ENCODE peak calls at places on chromosomes 16 and 17, in eight cellular contexts. N is neural progenitor cell; K is heart left ventricle; Q is CD8-positive, alpha-beta T cell; X is MM.1S; M is psoas muscle; T is Peyer's patch; Y is IMR-90. A is an unnamed sample.
A peak's percentile ranks its signal among the peaks of the same experiment; 100 is the strongest.

GRCh38 chr17:77506371-77506991 is 365.7 kb downstream of the SEC14L1 start:
- DNase-seq in N (no peak), K (no peak), Q (no peak), X (no peak), M (peak; percentile 41), T (no peak), Y (no peak), A (no peak)

GRCh38 chr16:5678371-5678770 is 580.8 kb upstream of the EEF2KMT start:
- DNase-seq in N (peak; percentile 83), K (no peak), Q (no peak), X (peak; percentile 13), M (no peak), T (no peak), Y (no peak), A (no peak)

GRCh38 chr16:17828012-17828411 is 357.3 kb upstream of the XYLT1 start:
- DNase-seq in N (no peak), K (no peak), Q (no peak), X (no peak), M (no peak), T (no peak), Y (peak; percentile 90), A (no peak)

GRCh38 chr16:67326472-67327309 is at the start of the genes KCTD19 and LRRC36:
- DNase-seq in N (peak; percentile 95), K (peak; percentile 64), Q (peak; percentile 41), X (no peak), M (peak; percentile 78), T (peak; percentile 83), Y (no peak), A (peak; percentile 72)

GRCh38 chr17:44518032-44518431 is 14.8 kb upstream of the GPATCH8 start:
- DNase-seq in N (no peak), K (no peak), Q (no peak), X (no peak), M (no peak), T (no peak), Y (peak; percentile 51), A (no peak)

GRCh38 chr16:57863434-57864160 is 61.3 kb upstream of the KIFC3 start:
- DNase-seq in N (peak; percentile 70), K (no peak), Q (no peak), X (peak; percentile 35), M (peak; percentile 61), T (peak; percentile 56), Y (peak; percentile 79), A (no peak)

GRCh38 chr16:971582-971905 is 760 bp upstream of the LMF1 start:
- DNase-seq in N (no peak), K (no peak), Q (no peak), X (no peak), M (no peak), T (no peak), Y (no peak), A (no peak)

GRCh38 chr16:24525970-24526559 is 13.3 kb upstream of the RBBP6 start:
- DNase-seq in N (no peak), K (no peak), Q (no peak), X (no peak), M (no peak), T (no peak), Y (no peak), A (no peak)

GRCh38 chr16:50933257-50933656 is 191.4 kb downstream of the CYLD start:
- DNase-seq in N (no peak), K (no peak), Q (no peak), X (no peak), M (no peak), T (no peak), Y (no peak), A (no peak)

GRCh38 chr16:1537763-1538289 is 4.4 kb downstream of the TMEM204 start:
- DNase-seq in N (no peak), K (peak; percentile 40), Q (no peak), X (no peak), M (peak; percentile 49), T (no peak), Y (no peak), A (no peak)

GRCh38 chr17:46772013-46772878 is 46.2 kb downstream of the WNT3 start:
- DNase-seq in N (peak; percentile 74), K (no peak), Q (no peak), X (no peak), M (peak; percentile 58), T (peak; percentile 81), Y (no peak), A (no peak)

GRCh38 chr16:48499822-48500440 is 110.0 kb downstream of the N4BP1 start:
- DNase-seq in N (no peak), K (no peak), Q (no peak), X (no peak), M (no peak), T (no peak), Y (peak; percentile 93), A (no peak)

GRCh38 chr17:68053237-68054030 is 17.9 kb downstream of the KPNA2 start:
- DNase-seq in N (no peak), K (no peak), Q (no peak), X (no peak), M (peak; percentile 62), T (no peak), Y (peak; percentile 84), A (no peak)

GRCh38 chr17:17343160-17343735 is 40.1 kb downstream of the NT5M start:
- DNase-seq in N (no peak), K (peak; percentile 12), Q (no peak), X (no peak), M (no peak), T (peak; percentile 16), Y (no peak), A (no peak)

GRCh38 chr16:31138621-31139578 is 3.4 kb upstream of the PRSS8 start:
- DNase-seq in N (peak; percentile 17), K (peak; percentile 75), Q (no peak), X (no peak), M (peak; percentile 91), T (peak; percentile 92), Y (peak; percentile 70), A (no peak)

GRCh38 chr17:76444518-76445311 is 8.2 kb downstream of the UBE2O start:
- DNase-seq in N (no peak), K (no peak), Q (no peak), X (no peak), M (no peak), T (no peak), Y (peak; percentile 55), A (no peak)

GRCh38 chr17:47660064-47660492 is 10.4 kb downstream of the KPNB1 start:
- DNase-seq in N (no peak), K (no peak), Q (no peak), X (peak; percentile 86), M (no peak), T (no peak), Y (no peak), A (peak; percentile 50)

GRCh38 chr16:69799601-69800000 is 37.5 kb downstream of the WWP2 start:
- DNase-seq in N (no peak), K (no peak), Q (no peak), X (no peak), M (no peak), T (no peak), Y (peak; percentile 75), A (no peak)

GRCh38 chr16:69796285-69797118 is 34.4 kb downstream of the WWP2 start:
- DNase-seq in N (peak; percentile 80), K (no peak), Q (no peak), X (peak; percentile 62), M (no peak), T (no peak), Y (peak; percentile 77), A (peak; percentile 24)

GRCh38 chr16:69804283-69804682 is 42.2 kb downstream of the WWP2 start:
- DNase-seq in N (no peak), K (no peak), Q (no peak), X (no peak), M (no peak), T (no peak), Y (no peak), A (no peak)

GRCh38 chr16:69793521-69793920 is 31.4 kb downstream of the WWP2 start:
- DNase-seq in N (no peak), K (no peak), Q (no peak), X (no peak), M (no peak), T (no peak), Y (no peak), A (no peak)

GRCh38 chr16:69798466-69798865 is 36.3 kb downstream of the WWP2 start:
- DNase-seq in N (peak; percentile 16), K (no peak), Q (no peak), X (no peak), M (no peak), T (no peak), Y (peak; percentile 6), A (no peak)
- H3K4me3 ChIP-seq in N (no peak overlapping the region), K (peak overlapping the region; percentile 24), Q (no peak overlapping the region), X (no peak overlapping the region), M (no peak overlapping the region), T (no peak overlapping the region), Y (no peak overlapping the region), A (no peak overlapping the region)

GRCh38 chr16:69494993-69495392 is 70.6 kb downstream of the CYB5B start:
- DNase-seq in N (peak; percentile 57), K (no peak), Q (peak; percentile 2), X (no peak), M (no peak), T (no peak), Y (no peak), A (no peak)
- TF ChIP-seq CTCF in N (peak; percentile 59), K (peak; percentile 15), Q (no peak), X (peak; percentile 29), M (no peak), T (peak; percentile 31), Y (no peak), A (peak; percentile 33)

GRCh38 chr17:58329035-58329807 is 626 bp upstream of the TSPOAP1 start:
- DNase-seq in N (peak; percentile 46), K (peak; percentile 72), Q (peak; percentile 68), X (peak; percentile 96), M (no peak), T (peak; percentile 55), Y (no peak), A (peak; percentile 88)

GRCh38 chr17:58329808-58330543 is 1.4 kb upstream of the TSPOAP1 start:
- DNase-seq in N (no peak), K (no peak), Q (no peak), X (peak; percentile 89), M (no peak), T (no peak), Y (no peak), A (peak; percentile 83)

GRCh38 chr17:58326609-58327341 is 1.8 kb downstream of the TSPOAP1 start:
- DNase-seq in N (no peak), K (peak; percentile 32), Q (no peak), X (no peak), M (no peak), T (no peak), Y (no peak), A (peak; percentile 76)

GRCh38 chr17:58327363-58328194 is 1.0 kb downstream of the TSPOAP1 start:
- DNase-seq in N (no peak), K (peak; percentile 63), Q (peak; percentile 41), X (no peak), M (no peak), T (no peak), Y (no peak), A (peak; percentile 88)

GRCh38 chr17:58328195-58329034 is at the start of gene TSPOAP1:
- DNase-seq in N (peak; percentile 90), K (peak; percentile 67), Q (peak; percentile 73), X (peak; percentile 79), M (no peak), T (peak; percentile 54), Y (no peak), A (peak; percentile 92)
- H3K4me3 ChIP-seq in N (peak within 1 kb of the TSS; percentile 35), K (no peak within 1 kb of the TSS), Q (peak within 1 kb of the TSS; percentile 90), X (peak within 1 kb of the TSS; percentile 5), M (no peak within 1 kb of the TSS), T (peak within 1 kb of the TSS; percentile 88), Y (no peak within 1 kb of the TSS), A (peak within 1 kb of the TSS; percentile 92)

DNA sequence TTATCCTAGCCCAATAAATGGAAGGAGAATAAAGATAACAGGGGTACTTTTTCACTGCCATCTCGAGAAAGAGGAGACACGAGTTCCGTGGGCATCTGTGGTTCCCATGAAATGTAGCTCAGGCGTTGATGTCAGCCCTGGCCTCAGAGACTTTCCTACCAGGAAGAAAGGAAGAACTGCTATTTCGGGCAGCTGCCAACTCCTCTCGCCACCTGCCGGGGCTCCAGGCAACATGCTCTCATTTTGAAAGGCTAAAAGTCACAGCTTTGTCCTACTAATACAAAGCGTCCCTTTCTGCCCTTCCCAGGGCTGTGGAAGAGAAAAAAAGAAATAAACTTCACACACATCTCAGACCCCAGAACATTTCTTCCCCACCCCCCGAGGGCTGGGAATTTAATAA is 65.8 kb downstream of the DHRS7C start:
- DNase-seq in N (peak; percentile 77), K (no peak), Q (no peak), X (no peak), M (no peak), T (no peak), Y (no peak), A (no peak)
- TF ChIP-seq CTCF in N (peak; percentile 49), K (no peak), Q (no peak), X (no peak), M (no peak), T (no peak), Y (no peak), A (no peak)